ENCODE peak calls at places on chromosomes 7 and 10, in four cellular contexts. P is epithelial cell of proximal tubule, K is A172, Z is M059J. D is an unnamed sample.
A peak's percentile ranks its signal among the peaks of the same experiment; 100 is the strongest.

GRCh38 chr7:52586704-52587103 is 448.7 kb upstream of the POM121L12 start:
- DNase-seq in P (no peak), K (no peak), Z (no peak), D (no peak)

GRCh38 chr10:74916283-74916682 is 89.9 kb downstream of the KAT6B start:
- DNase-seq in P (no peak), K (no peak), Z (no peak), D (no peak)

GRCh38 chr7:5428470-5429252 is 5.0 kb upstream of the TNRC18 start:
- DNase-seq in P (no peak), K (no peak), Z (peak; percentile 43), D (peak; percentile 68)

GRCh38 chr7:4845740-4846142 is 16.1 kb downstream of the PAPOLB start:
- DNase-seq in P (no peak), K (no peak), Z (no peak), D (no peak)

GRCh38 chr10:131544495-131544894 is 233.0 kb upstream of the TCERG1L start:
- DNase-seq in P (no peak), K (no peak), Z (no peak), D (no peak)

GRCh38 chr10:91924212-91925021 is 847 bp downstream of the BTAF1 start:
- DNase-seq in P (no peak), K (no peak), Z (peak; percentile 25), D (no peak)

GRCh38 chr7:30285531-30286284 is 1.3 kb downstream of the ZNRF2 start:
- DNase-seq in P (no peak), K (peak; percentile 66), Z (peak; percentile 81), D (peak; percentile 27)

GRCh38 chr7:133931053-133931452 is 196.1 kb upstream of the LRGUK start:
- DNase-seq in P (no peak), K (no peak), Z (peak; percentile 32), D (no peak)

GRCh38 chr7:56175086-56175760 is 59.0 kb upstream of the NUPR2 start:
- DNase-seq in P (no peak), K (no peak), Z (no peak), D (no peak)

GRCh38 chr7:128254470-128254869 is 13.4 kb downstream of the LEP start:
- DNase-seq in P (no peak), K (no peak), Z (peak; percentile 7), D (no peak)

GRCh38 chr7:36984051-36984492 is 259.8 kb upstream of the AOAH start:
- DNase-seq in P (no peak), K (no peak), Z (no peak), D (no peak)

GRCh38 chr10:77504870-77505257 is 132.7 kb downstream of the KCNMA1 start:
- DNase-seq in P (peak; percentile 89), K (peak; percentile 93), Z (peak; percentile 94), D (no peak)

GRCh38 chr10:109214916-109215740 is 708.2 kb downstream of the XPNPEP1 start:
- DNase-seq in P (peak; percentile 92), K (no peak), Z (no peak), D (no peak)

GRCh38 chr10:11358923-11359560 is 252.4 kb downstream of the USP6NL start:
- DNase-seq in P (no peak), K (no peak), Z (no peak), D (no peak)

GRCh38 chr10:7195118-7195517 is 215.7 kb downstream of the SFMBT2 start:
- DNase-seq in P (no peak), K (no peak), Z (no peak), D (no peak)

GRCh38 chr7:86469680-86470295 is 173.9 kb upstream of the GRM3 start:
- DNase-seq in P (peak; percentile 25), K (peak; percentile 83), Z (peak; percentile 69), D (peak; percentile 83)

GRCh38 chr7:41987-42386 is 150.4 kb upstream of the FAM20C start:
- DNase-seq in P (no peak), K (no peak), Z (no peak), D (no peak)

D was measured in HAP-1.